ENCODE peak calls at places on chromosome X, in ten cellular contexts. One of them, this sample, is unnamed.

GRCh38 chrX:118534716-118535493 is 39.3 kb downstream of the DOCK11 start:
- DNase-seq in transverse colon: no peak
- DNase-seq in SK-N-SH: no peak
- DNase-seq in HepG2: no peak
- DNase-seq in suprapubic skin: no peak
- DNase-seq in tibial nerve: no peak
- DNase-seq in stomach: no peak
- DNase-seq in A549: no peak
- DNase-seq in K562: no peak
- DNase-seq in ovary: no peak
- DNase-seq in this sample: no peak

GRCh38 chrX:9899640-9900075 is 67.5 kb upstream of the CLDN34 start:
- DNase-seq in transverse colon: no peak
- DNase-seq in SK-N-SH: no peak
- DNase-seq in HepG2: no peak
- DNase-seq in suprapubic skin: no peak
- DNase-seq in tibial nerve: no peak
- DNase-seq in stomach: no peak
- DNase-seq in A549: no peak
- DNase-seq in K562: no peak
- DNase-seq in ovary: no peak
- DNase-seq in this sample: peak

GRCh38 chrX:48683411-48683982 is at the start of gene WAS:
- DNase-seq in transverse colon: peak
- DNase-seq in SK-N-SH: no peak
- DNase-seq in HepG2: no peak
- DNase-seq in suprapubic skin: no peak
- DNase-seq in tibial nerve: no peak
- DNase-seq in stomach: no peak
- DNase-seq in A549: no peak
- DNase-seq in K562: no peak
- DNase-seq in ovary: no peak
- DNase-seq in this sample: no peak

GRCh38 chrX:129629837-129630236 is 24.9 kb downstream of the APLN start:
- DNase-seq in transverse colon: no peak
- DNase-seq in SK-N-SH: no peak
- DNase-seq in HepG2: no peak
- DNase-seq in suprapubic skin: no peak
- DNase-seq in tibial nerve: no peak
- DNase-seq in stomach: no peak
- DNase-seq in A549: no peak
- DNase-seq in K562: no peak
- DNase-seq in ovary: no peak
- DNase-seq in this sample: no peak

GRCh38 chrX:80807606-80808159 is 2.0 kb downstream of the BRWD3 start:
- DNase-seq in transverse colon: no peak
- DNase-seq in SK-N-SH: peak
- DNase-seq in HepG2: no peak
- DNase-seq in suprapubic skin: no peak
- DNase-seq in tibial nerve: no peak
- DNase-seq in stomach: no peak
- DNase-seq in A549: peak
- DNase-seq in K562: peak
- DNase-seq in ovary: no peak
- DNase-seq in this sample: no peak

GRCh38 chrX:84188320-84188834 is 378 bp upstream of the RPS6KA6 start:
- DNase-seq in transverse colon: peak
- DNase-seq in SK-N-SH: peak
- DNase-seq in HepG2: no peak
- DNase-seq in suprapubic skin: no peak
- DNase-seq in tibial nerve: peak
- DNase-seq in stomach: peak
- DNase-seq in A549: peak
- DNase-seq in K562: no peak
- DNase-seq in ovary: peak
- DNase-seq in this sample: peak

GRCh38 chrX:14032383-14032782 is 2.7 kb upstream of the GEMIN8 start:
- DNase-seq in transverse colon: peak
- DNase-seq in SK-N-SH: peak
- DNase-seq in HepG2: peak
- DNase-seq in suprapubic skin: no peak
- DNase-seq in tibial nerve: peak
- DNase-seq in stomach: peak
- DNase-seq in A549: peak
- DNase-seq in K562: peak
- DNase-seq in ovary: peak
- DNase-seq in this sample: no peak

GRCh38 chrX:129651756-129652564 is 2.8 kb downstream of the APLN start:
- DNase-seq in transverse colon: no peak
- DNase-seq in SK-N-SH: no peak
- DNase-seq in HepG2: no peak
- DNase-seq in suprapubic skin: no peak
- DNase-seq in tibial nerve: no peak
- DNase-seq in stomach: peak
- DNase-seq in A549: no peak
- DNase-seq in K562: no peak
- DNase-seq in ovary: no peak
- DNase-seq in this sample: no peak

DNA sequence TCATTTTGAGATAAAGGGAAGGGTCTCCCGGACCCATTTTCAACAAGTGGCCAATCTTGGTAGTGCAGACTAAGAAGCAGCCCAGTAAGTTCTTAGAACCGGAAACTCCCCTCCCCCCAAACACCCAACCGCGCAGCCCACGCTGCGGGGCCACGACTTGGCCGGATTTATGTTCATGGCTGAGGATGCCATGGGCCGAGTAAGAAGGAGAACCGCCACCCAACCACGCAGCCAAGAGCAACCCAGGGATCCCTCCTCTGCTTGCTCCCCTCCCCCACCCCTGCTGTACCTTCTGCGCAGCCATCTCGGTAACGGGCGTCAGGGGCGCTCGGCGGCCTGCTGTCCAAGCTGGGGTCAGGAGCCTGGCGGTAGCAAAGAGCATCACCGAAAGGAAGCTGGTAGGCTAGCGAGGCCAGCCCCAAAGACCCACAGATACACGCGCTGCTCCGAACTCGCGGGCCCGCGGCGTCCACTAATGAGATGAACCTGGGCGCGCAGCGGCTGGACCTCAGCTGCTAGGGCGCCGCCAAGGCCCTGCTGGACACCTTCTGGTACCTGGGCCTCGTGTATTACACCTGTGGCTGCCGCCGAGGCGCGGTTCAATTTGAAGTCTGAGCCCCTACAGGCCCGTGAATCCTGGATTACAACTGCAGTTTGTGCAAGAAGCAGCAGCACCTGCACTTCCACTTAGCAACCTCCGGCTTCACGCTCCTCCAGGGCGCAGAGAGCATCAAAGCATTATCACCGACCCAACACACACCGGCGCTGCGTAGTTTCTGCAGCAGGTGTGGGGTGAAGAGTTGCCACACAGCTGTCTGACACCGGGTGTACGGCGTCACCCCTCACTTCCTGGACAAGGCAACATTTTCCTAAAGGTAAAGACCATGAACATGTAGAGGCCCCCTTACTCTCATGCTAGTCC is 63.4 kb downstream of the NUDT10 start:
- DNase-seq in transverse colon: no peak
- DNase-seq in SK-N-SH: peak
- DNase-seq in HepG2: no peak
- DNase-seq in suprapubic skin: no peak
- DNase-seq in tibial nerve: no peak
- DNase-seq in stomach: no peak
- DNase-seq in A549: no peak
- DNase-seq in K562: peak
- DNase-seq in ovary: peak
- DNase-seq in this sample: peak
- TF ChIP-seq EP300 in transverse colon: no peak
- TF ChIP-seq EP300 in SK-N-SH: no peak
- TF ChIP-seq EP300 in HepG2: no peak
- TF ChIP-seq EP300 in suprapubic skin: no peak
- TF ChIP-seq EP300 in tibial nerve: no peak
- TF ChIP-seq EP300 in stomach: no peak
- TF ChIP-seq EP300 in A549: no peak
- TF ChIP-seq EP300 in K562: no peak
- TF ChIP-seq EP300 in ovary: no peak
- TF ChIP-seq EP300 in this sample: no peak

GRCh38 chrX:40773188-40773587 is 37.8 kb upstream of the MED14 start:
- DNase-seq in transverse colon: no peak
- DNase-seq in SK-N-SH: no peak
- DNase-seq in HepG2: no peak
- DNase-seq in suprapubic skin: no peak
- DNase-seq in tibial nerve: no peak
- DNase-seq in stomach: no peak
- DNase-seq in A549: no peak
- DNase-seq in K562: no peak
- DNase-seq in ovary: no peak
- DNase-seq in this sample: no peak

GRCh38 chrX:40784516-40785151 is 49.3 kb upstream of the MED14 start:
- DNase-seq in transverse colon: no peak
- DNase-seq in SK-N-SH: no peak
- DNase-seq in HepG2: peak
- DNase-seq in suprapubic skin: no peak
- DNase-seq in tibial nerve: no peak
- DNase-seq in stomach: no peak
- DNase-seq in A549: no peak
- DNase-seq in K562: no peak
- DNase-seq in ovary: no peak
- DNase-seq in this sample: no peak

GRCh38 chrX:40773809-40774208 is 38.5 kb upstream of the MED14 start:
- DNase-seq in transverse colon: no peak
- DNase-seq in SK-N-SH: no peak
- DNase-seq in HepG2: no peak
- DNase-seq in suprapubic skin: no peak
- DNase-seq in tibial nerve: no peak
- DNase-seq in stomach: no peak
- DNase-seq in A549: no peak
- DNase-seq in K562: no peak
- DNase-seq in ovary: no peak
- DNase-seq in this sample: no peak

GRCh38 chrX:40780123-40780522 is 44.8 kb upstream of the MED14 start:
- DNase-seq in transverse colon: no peak
- DNase-seq in SK-N-SH: no peak
- DNase-seq in HepG2: no peak
- DNase-seq in suprapubic skin: no peak
- DNase-seq in tibial nerve: no peak
- DNase-seq in stomach: no peak
- DNase-seq in A549: no peak
- DNase-seq in K562: no peak
- DNase-seq in ovary: no peak
- DNase-seq in this sample: no peak

GRCh38 chrX:40778861-40779575 is 43.7 kb upstream of the MED14 start:
- DNase-seq in transverse colon: no peak
- DNase-seq in SK-N-SH: no peak
- DNase-seq in HepG2: no peak
- DNase-seq in suprapubic skin: no peak
- DNase-seq in tibial nerve: no peak
- DNase-seq in stomach: no peak
- DNase-seq in A549: no peak
- DNase-seq in K562: no peak
- DNase-seq in ovary: no peak
- DNase-seq in this sample: no peak
- TF ChIP-seq EP300 in transverse colon: no peak
- TF ChIP-seq EP300 in SK-N-SH: no peak
- TF ChIP-seq EP300 in HepG2: no peak
- TF ChIP-seq EP300 in suprapubic skin: no peak
- TF ChIP-seq EP300 in tibial nerve: no peak
- TF ChIP-seq EP300 in stomach: no peak
- TF ChIP-seq EP300 in A549: no peak
- TF ChIP-seq EP300 in K562: no peak
- TF ChIP-seq EP300 in ovary: no peak
- TF ChIP-seq EP300 in this sample: no peak

GRCh38 chrX:41518841-41519220 is 71.7 kb downstream of the NYX start:
- DNase-seq in transverse colon: no peak
- DNase-seq in SK-N-SH: peak
- DNase-seq in HepG2: no peak
- DNase-seq in suprapubic skin: no peak
- DNase-seq in tibial nerve: no peak
- DNase-seq in stomach: no peak
- DNase-seq in A549: no peak
- DNase-seq in K562: no peak
- DNase-seq in ovary: peak
- DNase-seq in this sample: no peak

GRCh38 chrX:41518127-41518840 is 71.1 kb downstream of the NYX start:
- DNase-seq in transverse colon: no peak
- DNase-seq in SK-N-SH: no peak
- DNase-seq in HepG2: no peak
- DNase-seq in suprapubic skin: no peak
- DNase-seq in tibial nerve: no peak
- DNase-seq in stomach: no peak
- DNase-seq in A549: no peak
- DNase-seq in K562: no peak
- DNase-seq in ovary: no peak
- DNase-seq in this sample: no peak

GRCh38 chrX:41515376-41515775 is 68.2 kb downstream of the NYX start:
- DNase-seq in transverse colon: no peak
- DNase-seq in SK-N-SH: no peak
- DNase-seq in HepG2: no peak
- DNase-seq in suprapubic skin: no peak
- DNase-seq in tibial nerve: no peak
- DNase-seq in stomach: no peak
- DNase-seq in A549: no peak
- DNase-seq in K562: no peak
- DNase-seq in ovary: no peak
- DNase-seq in this sample: no peak

GRCh38 chrX:41514179-41514578 is 67.0 kb downstream of the NYX start:
- DNase-seq in transverse colon: no peak
- DNase-seq in SK-N-SH: no peak
- DNase-seq in HepG2: no peak
- DNase-seq in suprapubic skin: no peak
- DNase-seq in tibial nerve: no peak
- DNase-seq in stomach: no peak
- DNase-seq in A549: no peak
- DNase-seq in K562: no peak
- DNase-seq in ovary: no peak
- DNase-seq in this sample: no peak

GRCh38 chrX:41516995-41517660 is 70.0 kb downstream of the NYX start:
- DNase-seq in transverse colon: no peak
- DNase-seq in SK-N-SH: no peak
- DNase-seq in HepG2: no peak
- DNase-seq in suprapubic skin: no peak
- DNase-seq in tibial nerve: no peak
- DNase-seq in stomach: no peak
- DNase-seq in A549: no peak
- DNase-seq in K562: no peak
- DNase-seq in ovary: no peak
- DNase-seq in this sample: no peak
- TF ChIP-seq EP300 in transverse colon: no peak
- TF ChIP-seq EP300 in SK-N-SH: no peak
- TF ChIP-seq EP300 in HepG2: no peak
- TF ChIP-seq EP300 in suprapubic skin: no peak
- TF ChIP-seq EP300 in tibial nerve: no peak
- TF ChIP-seq EP300 in stomach: no peak
- TF ChIP-seq EP300 in A549: no peak
- TF ChIP-seq EP300 in K562: no peak
- TF ChIP-seq EP300 in ovary: no peak
- TF ChIP-seq EP300 in this sample: no peak

GRCh38 chrX:2934715-2935363 is 5.7 kb upstream of the ARSD start:
- DNase-seq in transverse colon: no peak
- DNase-seq in SK-N-SH: no peak
- DNase-seq in HepG2: no peak
- DNase-seq in suprapubic skin: no peak
- DNase-seq in tibial nerve: no peak
- DNase-seq in stomach: no peak
- DNase-seq in A549: no peak
- DNase-seq in K562: no peak
- DNase-seq in ovary: no peak
- DNase-seq in this sample: no peak

GRCh38 chrX:2931155-2931554 is 2.0 kb upstream of the ARSD start:
- DNase-seq in transverse colon: no peak
- DNase-seq in SK-N-SH: no peak
- DNase-seq in HepG2: no peak
- DNase-seq in suprapubic skin: no peak
- DNase-seq in tibial nerve: no peak
- DNase-seq in stomach: no peak
- DNase-seq in A549: no peak
- DNase-seq in K562: no peak
- DNase-seq in ovary: no peak
- DNase-seq in this sample: no peak

GRCh38 chrX:2933125-2933900 is 4.2 kb upstream of the ARSD start:
- DNase-seq in transverse colon: peak
- DNase-seq in SK-N-SH: no peak
- DNase-seq in HepG2: no peak
- DNase-seq in suprapubic skin: no peak
- DNase-seq in tibial nerve: no peak
- DNase-seq in stomach: no peak
- DNase-seq in A549: no peak
- DNase-seq in K562: no peak
- DNase-seq in ovary: no peak
- DNase-seq in this sample: no peak

GRCh38 chrX:2931612-2932011 is 2.5 kb upstream of the ARSD start:
- DNase-seq in transverse colon: no peak
- DNase-seq in SK-N-SH: no peak
- DNase-seq in HepG2: no peak
- DNase-seq in suprapubic skin: no peak
- DNase-seq in tibial nerve: no peak
- DNase-seq in stomach: no peak
- DNase-seq in A549: no peak
- DNase-seq in K562: no peak
- DNase-seq in ovary: no peak
- DNase-seq in this sample: no peak

DNA sequence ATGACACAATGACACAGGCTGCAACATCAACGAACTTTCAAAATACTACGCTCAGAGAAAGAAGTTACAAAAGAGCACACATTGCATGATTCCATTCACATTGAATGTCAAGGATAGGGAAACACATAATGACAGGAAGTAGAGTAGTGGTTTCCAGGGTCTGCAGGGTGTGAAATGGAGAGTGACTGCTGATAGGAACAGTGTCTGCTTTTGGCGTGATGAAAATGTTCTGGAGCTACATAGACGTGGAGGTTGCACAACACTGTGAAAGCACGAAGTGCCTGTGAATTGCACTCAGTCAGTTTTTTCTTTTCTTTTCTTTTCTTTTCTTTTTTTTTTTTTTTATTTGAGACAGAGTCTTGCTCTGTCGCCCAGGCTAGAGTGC is 6.2 kb upstream of the ARSD start:
- DNase-seq in transverse colon: no peak
- DNase-seq in SK-N-SH: no peak
- DNase-seq in HepG2: no peak
- DNase-seq in suprapubic skin: no peak
- DNase-seq in tibial nerve: no peak
- DNase-seq in stomach: no peak
- DNase-seq in A549: no peak
- DNase-seq in K562: no peak
- DNase-seq in ovary: no peak
- DNase-seq in this sample: no peak
- TF ChIP-seq EP300 in transverse colon: no peak
- TF ChIP-seq EP300 in SK-N-SH: no peak
- TF ChIP-seq EP300 in HepG2: no peak
- TF ChIP-seq EP300 in suprapubic skin: no peak
- TF ChIP-seq EP300 in tibial nerve: no peak
- TF ChIP-seq EP300 in stomach: no peak
- TF ChIP-seq EP300 in A549: no peak
- TF ChIP-seq EP300 in K562: no peak
- TF ChIP-seq EP300 in ovary: no peak
- TF ChIP-seq EP300 in this sample: no peak

This sample was measured in sigmoid colon.